ENCODE peak calls at places on chromosome 16, in four cellular contexts. J, Y, Z and R are unnamed samples.

GRCh38 chr16:69350536-69351133 is 951 bp downstream of the TMED6 start:
- DNase-seq in Y (no peak), Z (no peak), J (no peak), R (no peak)

GRCh38 chr16:87740441-87740840 is 25.3 kb downstream of the KLHDC4 start:
- DNase-seq in J (no peak), Z (no peak), Y (no peak), R (no peak)

GRCh38 chr16:88936008-88936912 is 40.7 kb downstream of the CBFA2T3 start:
- DNase-seq in J (no peak), Y (no peak), Z (no peak), R (no peak)

GRCh38 chr16:85010931-85011845 is at the start of gene ZDHHC7:
- DNase-seq in J (peak), Z (peak), Y (peak), R (peak)

GRCh38 chr16:88695218-88695617 is 8.9 kb upstream of the SNAI3 start:
- DNase-seq in Z (no peak), Y (no peak), J (no peak), R (no peak)

GRCh38 chr16:627458-628239 is 3.1 kb upstream of the WFIKKN1 start:
- DNase-seq in J (no peak), Y (peak), Z (no peak), R (no peak)

GRCh38 chr16:79668502-79668901 is 68.0 kb upstream of the MAF start:
- DNase-seq in J (no peak), Z (no peak), Y (no peak), R (no peak)

GRCh38 chr16:29807426-29808218 is 1.3 kb downstream of the MAZ start:
- DNase-seq in Z (peak), Y (peak), J (peak), R (peak)

GRCh38 chr16:1781254-1781653 is 1.1 kb downstream of the SPSB3 start:
- DNase-seq in J (peak), Y (no peak), Z (no peak), R (no peak)

GRCh38 chr16:24497405-24497804 is 42.0 kb upstream of the RBBP6 start:
- DNase-seq in J (no peak), Y (peak), Z (no peak), R (no peak)

GRCh38 chr16:50887500-50887899 is 145.6 kb downstream of the CYLD start:
- DNase-seq in Y (no peak), Z (no peak), J (no peak), R (no peak)

GRCh38 chr16:30377812-30378235 is 3.2 kb downstream of the MYL11 start:
- DNase-seq in J (peak), Y (peak), Z (peak), R (peak)

GRCh38 chr16:85557083-85557975 is 55.8 kb upstream of the GSE1 start:
- DNase-seq in Z (peak), J (no peak), Y (peak), R (no peak)

GRCh38 chr16:15515992-15516391 is 81.6 kb downstream of the BMERB1 start:
- DNase-seq in J (no peak), Z (no peak), Y (no peak), R (no peak)

GRCh38 chr16:1141201-1141600 is 11.7 kb upstream of the CACNA1H start:
- DNase-seq in Y (no peak), Z (no peak), J (no peak), R (no peak)

GRCh38 chr16:679808-680624 is at the start of gene STUB1:
- DNase-seq in J (peak), Y (peak), Z (peak), R (peak)

GRCh38 chr16:47310792-47311211 is 150.1 kb downstream of the ITFG1 start:
- DNase-seq in Z (no peak), J (no peak), Y (no peak), R (no peak)

GRCh38 chr16:82917886-82918595 is 291.3 kb downstream of the CDH13 start:
- DNase-seq in Y (no peak), Z (no peak), J (no peak), R (no peak)

GRCh38 chr16:58196898-58197313 is 1.0 kb downstream of the CSNK2A2 start:
- DNase-seq in J (peak), Z (no peak), Y (no peak), R (no peak)

GRCh38 chr16:76527244-76527643 is 250.0 kb downstream of the CNTNAP4 start:
- DNase-seq in Y (no peak), Z (no peak), J (no peak), R (no peak)

GRCh38 chr16:7025616-7026190 is 306.9 kb upstream of the RBFOX1 start:
- DNase-seq in Y (peak), J (peak), Z (peak), R (peak)

GRCh38 chr16:8989099-8989878 is 25.6 kb upstream of the USP7 start:
- DNase-seq in Y (no peak), J (no peak), Z (no peak), R (no peak)

GRCh38 chr16:4094138-4094773 is 22.0 kb downstream of the ADCY9 start:
- DNase-seq in Z (no peak), Y (no peak), J (no peak), R (no peak)

GRCh38 chr16:68768170-68768569 is 31.1 kb downstream of the CDH1 start:
- DNase-seq in Z (no peak), J (no peak), Y (no peak), R (no peak)

GRCh38 chr16:84357191-84357651 is 11.1 kb upstream of the ATP2C2 start:
- DNase-seq in Z (no peak), Y (peak), J (no peak), R (no peak)

GRCh38 chr16:5448798-5449197 is 351.2 kb upstream of the EEF2KMT start:
- DNase-seq in Y (no peak), Z (no peak), J (no peak), R (no peak)

GRCh38 chr16:67558859-67559258 is 3.5 kb upstream of the CTCF start:
- DNase-seq in Y (no peak), Z (no peak), J (no peak), R (no peak)

GRCh38 chr16:72406390-72406789 is 234.4 kb upstream of the PMFBP1 start:
- DNase-seq in Z (no peak), Y (no peak), J (no peak), R (no peak)

GRCh38 chr16:82633964-82634600 is 7.3 kb downstream of the CDH13 start:
- DNase-seq in J (peak), Z (no peak), Y (peak), R (peak)

GRCh38 chr16:50021509-50021908 is 3.5 kb upstream of the CNEP1R1 start:
- DNase-seq in J (no peak), Y (peak), Z (no peak), R (no peak)

GRCh38 chr16:13543850-13544249 is 376.1 kb upstream of the ERCC4 start:
- DNase-seq in J (no peak), Z (no peak), Y (no peak), R (no peak)

GRCh38 chr16:70520612-70521297 is 2.6 kb downstream of the COG4 start:
- DNase-seq in Y (peak), J (no peak), Z (peak), R (no peak)

GRCh38 chr16:48537275-48537674 is 72.7 kb downstream of the N4BP1 start:
- DNase-seq in Y (no peak), Z (no peak), J (peak), R (no peak)

GRCh38 chr16:79217375-79218011 is 383.0 kb downstream of the MAF start:
- DNase-seq in Y (peak), Z (peak), J (no peak), R (no peak)

GRCh38 chr16:15699819-15700218 is 49.8 kb downstream of the NDE1 start:
- DNase-seq in Y (no peak), J (no peak), Z (no peak), R (no peak)

GRCh38 chr16:84756830-84757229 is 57.0 kb downstream of the USP10 start:
- DNase-seq in Y (no peak), J (no peak), Z (no peak), R (no peak)

GRCh38 chr16:15509593-15510520 is 75.5 kb downstream of the BMERB1 start:
- DNase-seq in Z (peak), Y (peak), J (no peak), R (no peak)